ENCODE peak calls at places on chromosomes 5 and 9, in seven cellular contexts. S is anterior cingulate cortex; W is SK-N-MC; Q is chondrocyte; N is naive B cell; E is stimulated activated CD8-positive, alpha-beta memory T cell treated with anti-CD3 and anti-CD28 coated beads, Interleukin-15, amount 100 ng/mL, for 24 hours; C is activated CD8-positive, alpha-beta T cell treated with anti-CD3 and anti-CD28 coated beads for 36 hours. H is an unnamed sample.

GRCh38 chr5:173268750-173269580 is 34.0 kb upstream of the NKX2-5 start:
- DNase-seq in S (no peak), W (no peak), Q (no peak), N (no peak), E (no peak), C (no peak), H (no peak)

GRCh38 chr5:68911840-68912690 is 181.7 kb upstream of the SLC30A5 start:
- DNase-seq in S (no peak), W (no peak), Q (no peak), N (no peak), E (no peak), C (no peak), H (no peak)

GRCh38 chr5:81545911-81546310 is 152.0 kb upstream of the ACOT12 start:
- DNase-seq in S (no peak), W (no peak), Q (no peak), N (no peak), E (no peak), C (no peak), H (no peak)

GRCh38 chr9:93677061-93677571 is 100.7 kb downstream of the PHF2 start:
- DNase-seq in S (no peak), W (no peak), Q (peak), N (no peak), E (no peak), C (no peak), H (no peak)

GRCh38 chr5:105877592-105877991 is 1793.1 kb downstream of the EFNA5 start:
- DNase-seq in S (no peak), W (no peak), Q (no peak), N (no peak), E (no peak), C (no peak), H (no peak)

GRCh38 chr9:137429974-137430722 is 7.0 kb downstream of the NOXA1 start:
- DNase-seq in S (no peak), W (no peak), Q (peak), N (peak), E (no peak), C (no peak), H (no peak)

GRCh38 chr5:109486200-109486804 is 76.5 kb upstream of the PJA2 start:
- DNase-seq in S (no peak), W (no peak), Q (no peak), N (no peak), E (no peak), C (no peak), H (no peak)

GRCh38 chr5:128749584-128749983 is 211.5 kb upstream of the FBN2 start:
- DNase-seq in S (no peak), W (no peak), Q (no peak), N (no peak), E (no peak), C (no peak), H (no peak)

GRCh38 chr5:69206528-69207190 is 17.3 kb downstream of the CENPH start:
- DNase-seq in S (no peak), W (no peak), Q (no peak), N (no peak), E (no peak), C (no peak), H (no peak)

GRCh38 chr5:78008356-78008967 is 232.3 kb upstream of the TBCA start:
- DNase-seq in S (peak), W (no peak), Q (no peak), N (no peak), E (no peak), C (peak), H (peak)

GRCh38 chr5:38871790-38872551 is 26.2 kb downstream of the OSMR start:
- DNase-seq in S (no peak), W (no peak), Q (no peak), N (no peak), E (no peak), C (no peak), H (no peak)

GRCh38 chr5:17401509-17402290 is 96.3 kb upstream of the TAF11L2 start:
- DNase-seq in S (no peak), W (no peak), Q (no peak), N (no peak), E (no peak), C (no peak), H (no peak)

GRCh38 chr5:123344819-123345426 is 78.3 kb downstream of the CEP120 start:
- DNase-seq in S (no peak), W (no peak), Q (no peak), N (no peak), E (no peak), C (peak), H (peak)

GRCh38 chr9:134049772-134050588 is 17.8 kb downstream of the BRD3 start:
- DNase-seq in S (no peak), W (no peak), Q (no peak), N (no peak), E (no peak), C (no peak), H (no peak)

GRCh38 chr9:75105019-75105540 is 16.8 kb downstream of the OSTF1 start:
- DNase-seq in S (no peak), W (no peak), Q (no peak), N (no peak), E (no peak), C (no peak), H (no peak)

GRCh38 chr9:35727676-35728040 is 4.3 kb downstream of the TLN1 start:
- DNase-seq in S (no peak), W (no peak), Q (no peak), N (no peak), E (no peak), C (no peak), H (no peak)

GRCh38 chr9:129143461-129143927 is 32.3 kb downstream of the PTPA start:
- DNase-seq in S (no peak), W (no peak), Q (no peak), N (no peak), E (no peak), C (no peak), H (no peak)

GRCh38 chr5:132184588-132184987 is 43.1 kb downstream of the P4HA2 start:
- DNase-seq in S (no peak), W (no peak), Q (no peak), N (no peak), E (no peak), C (no peak), H (no peak)

GRCh38 chr9:21552244-21552825 is 70.2 kb upstream of the IFNE start:
- DNase-seq in S (no peak), W (no peak), Q (no peak), N (no peak), E (no peak), C (no peak), H (no peak)

GRCh38 chr5:138953370-138954256 is 78.5 kb upstream of the LRRTM2 start:
- DNase-seq in S (peak), W (peak), Q (no peak), N (peak), E (no peak), C (peak), H (peak)

GRCh38 chr9:137365552-137366444 is 57.2 kb downstream of the EXD3 start:
- DNase-seq in S (no peak), W (no peak), Q (no peak), N (no peak), E (no peak), C (no peak), H (no peak)

GRCh38 chr9:130181645-130182044 is 9.4 kb downstream of the NCS1 start:
- DNase-seq in S (no peak), W (no peak), Q (peak), N (no peak), E (no peak), C (no peak), H (no peak)

GRCh38 chr5:172860520-172861443 is 26.7 kb downstream of the ERGIC1 start:
- DNase-seq in S (peak), W (no peak), Q (no peak), N (no peak), E (no peak), C (no peak), H (peak)

GRCh38 chr9:31304576-31304975 is 1079.9 kb upstream of the ACO1 start:
- DNase-seq in S (no peak), W (peak), Q (no peak), N (no peak), E (no peak), C (no peak), H (no peak)

GRCh38 chr5:111735829-111736228 is 21.2 kb downstream of the NREP start:
- DNase-seq in S (peak), W (no peak), Q (no peak), N (no peak), E (no peak), C (peak), H (no peak)